ENCODE peak calls at places on chromosomes 6 and 20, in nine cellular contexts. C is Daoy; X is cardiac fibroblast; Y is posterior cingulate gyrus; A is GM12865; Q is activated CD8-positive, alpha-beta memory T cell treated with anti-CD3 and anti-CD28 coated beads, Interleukin-2, amount 10 ng/mL, durations not matched to agents 7 days and 5 days; F is fibroblast of lung; S is fibroblast of the aortic adventitia; T is NCI-H1105 treated with DMSO at 0.1 percent for 48 hours. Z is an unnamed sample.
A peak's percentile ranks its signal among the peaks of the same experiment; 100 is the strongest.

GRCh38 chr20:40868568-40869223 is 159.9 kb upstream of the TOP1 start:
- DNase-seq in C (peak; percentile 2), X (peak; percentile 93), Y (no peak), A (no peak), Q (no peak), F (peak; percentile 86), S (peak; percentile 98), T (no peak), Z (no peak)

GRCh38 chr6:115896538-115897129 is 164.1 kb downstream of the FRK start:
- DNase-seq in C (peak; percentile 23), X (peak; percentile 52), Y (no peak), A (peak; percentile 50), Q (no peak), F (peak; percentile 16), S (peak; percentile 35), T (peak; percentile 60), Z (no peak)

GRCh38 chr6:118630928-118631327 is 20.5 kb downstream of the CEP85L start:
- DNase-seq in C (no peak), X (no peak), Y (no peak), A (no peak), Q (no peak), F (no peak), S (no peak), T (no peak), Z (no peak)

GRCh38 chr6:110816677-110817076 is 1.4 kb upstream of the CDK19 start:
- DNase-seq in C (peak; percentile 31), X (no peak), Y (no peak), A (peak; percentile 49), Q (peak; percentile 66), F (no peak), S (no peak), T (no peak), Z (peak; percentile 38)

GRCh38 chr20:1330075-1330830 is 1.3 kb upstream of the SDCBP2 start:
- DNase-seq in C (no peak), X (peak; percentile 79), Y (no peak), A (peak; percentile 71), Q (peak; percentile 61), F (no peak), S (peak; percentile 86), T (no peak), Z (peak; percentile 55)

GRCh38 chr6:130965657-130966056 is 97.4 kb downstream of the EPB41L2 start:
- DNase-seq in C (no peak), X (peak; percentile 76), Y (no peak), A (no peak), Q (no peak), F (peak; percentile 68), S (peak; percentile 89), T (no peak), Z (no peak)

GRCh38 chr20:38117635-38118034 is 47.4 kb downstream of the TGM2 start:
- DNase-seq in C (peak; percentile 63), X (peak; percentile 71), Y (no peak), A (no peak), Q (peak; percentile 12), F (peak; percentile 97), S (peak; percentile 72), T (no peak), Z (no peak)

GRCh38 chr20:19880256-19881079 is 122.4 kb downstream of the RIN2 start:
- DNase-seq in C (peak; percentile 59), X (peak; percentile 79), Y (no peak), A (no peak), Q (no peak), F (peak; percentile 84), S (peak; percentile 69), T (no peak), Z (no peak)

GRCh38 chr6:141107562-141108160 is 1025.1 kb upstream of the GJE1 start:
- DNase-seq in C (peak; percentile 83), X (peak; percentile 23), Y (no peak), A (peak; percentile 18), Q (no peak), F (peak; percentile 76), S (peak; percentile 41), T (no peak), Z (no peak)

GRCh38 chr20:1456300-1456699 is 10.3 kb downstream of the NSFL1C start:
- DNase-seq in C (no peak), X (peak; percentile 53), Y (no peak), A (no peak), Q (no peak), F (peak; percentile 88), S (peak; percentile 48), T (no peak), Z (no peak)

GRCh38 chr6:89984926-89985743 is 90.9 kb downstream of the GJA10 start:
- DNase-seq in C (peak; percentile 69), X (peak; percentile 39), Y (peak; percentile 87), A (no peak), Q (no peak), F (peak; percentile 80), S (no peak), T (no peak), Z (no peak)

GRCh38 chr6:235763-236360 is 56.4 kb upstream of the DUSP22 start:
- DNase-seq in C (peak; percentile 69), X (peak; percentile 44), Y (no peak), A (peak; percentile 87), Q (peak; percentile 79), F (peak; percentile 37), S (peak; percentile 71), T (no peak), Z (peak; percentile 46)